ENCODE peak calls at places on chromosomes 6 and 20, in five cellular contexts. H is CD8-positive, alpha-beta T cell; A is stimulated activated CD8-positive, alpha-beta memory T cell treated with anti-CD3 and anti-CD28 coated beads, Interleukin-15, amount 100 ng/mL, for 1 hour; M is KBM-7; V is M059J. B is an unnamed sample.

GRCh38 chr20:33791959-33792597 is 19.1 kb upstream of the CHMP4B start:
- DNase-seq in H (peak), A (peak), V (no peak), M (peak), B (no peak)

GRCh38 chr6:22766979-22767378 is 197.6 kb downstream of the HDGFL1 start:
- DNase-seq in V (peak), M (no peak), A (no peak), H (no peak), B (no peak)

GRCh38 chr20:3616250-3616649 is 46.9 kb downstream of the GFRA4 start:
- DNase-seq in M (no peak), A (no peak), V (peak), H (no peak), B (no peak)

GRCh38 chr20:1894471-1894950 is 696 bp upstream of the SIRPA start:
- DNase-seq in A (no peak), H (no peak), M (no peak), V (peak), B (no peak)

GRCh38 chr6:6869084-6869483 is 238.7 kb upstream of the RREB1 start:
- DNase-seq in V (no peak), M (no peak), A (no peak), H (no peak), B (no peak)

GRCh38 chr6:36679043-36679821 is 718 bp downstream of the CDKN1A start:
- DNase-seq in V (peak), M (peak), A (no peak), H (no peak), B (no peak)

GRCh38 chr6:160634706-160635105 is 29.4 kb downstream of the LPA start:
- DNase-seq in M (no peak), A (no peak), V (no peak), H (no peak), B (peak)

GRCh38 chr20:63135411-63135810 is 80.5 kb downstream of the YTHDF1 start:
- DNase-seq in A (no peak), H (no peak), M (no peak), V (no peak), B (no peak)

GRCh38 chr6:106658469-106658868 is 29.1 kb downstream of the QRSL1 start:
- DNase-seq in H (no peak), A (no peak), M (no peak), V (peak), B (no peak)

GRCh38 chr6:148962854-148963515 is 216.2 kb downstream of the UST start:
- DNase-seq in V (no peak), H (no peak), A (no peak), M (no peak), B (no peak)

GRCh38 chr6:158002951-158003853 is 21.5 kb downstream of the SYNJ2 start:
- DNase-seq in H (no peak), V (peak), A (no peak), M (peak), B (no peak)

GRCh38 chr20:19376451-19376971 is 164.1 kb downstream of the SLC24A3 start:
- DNase-seq in H (no peak), M (no peak), V (no peak), A (no peak), B (no peak)

GRCh38 chr20:47876348-47877056 is 91.2 kb upstream of the SULF2 start:
- DNase-seq in M (no peak), A (no peak), V (peak), H (no peak), B (no peak)

GRCh38 chr20:20786428-20786827 is 74.0 kb upstream of the RALGAPA2 start:
- DNase-seq in A (no peak), V (no peak), H (no peak), M (peak), B (no peak)

GRCh38 chr6:10190042-10190441 is 224.8 kb downstream of the TFAP2A start:
- DNase-seq in A (no peak), H (no peak), V (peak), M (no peak), B (no peak)

GRCh38 chr6:46606318-46606717 is 46.3 kb downstream of the CYP39A1 start:
- DNase-seq in M (no peak), H (no peak), A (no peak), V (no peak), B (no peak)

GRCh38 chr20:22515264-22515663 is 69.1 kb downstream of the FOXA2 start:
- DNase-seq in V (no peak), M (no peak), A (no peak), H (no peak), B (no peak)

GRCh38 chr6:139984317-139984716 is 609.9 kb upstream of the CITED2 start:
- DNase-seq in M (no peak), A (no peak), V (no peak), H (no peak), B (no peak)

GRCh38 chr6:106700581-106700980 is 71.2 kb downstream of the QRSL1 start:
- DNase-seq in A (no peak), M (no peak), H (no peak), V (no peak), B (no peak)

GRCh38 chr6:111862727-111863126 is 10.5 kb downstream of the FYN start:
- DNase-seq in V (no peak), H (no peak), M (no peak), A (no peak), B (no peak)

GRCh38 chr20:59820204-59821041 is 113.0 kb downstream of the SYCP2 start:
- DNase-seq in M (no peak), V (peak), A (no peak), H (no peak), B (no peak)

GRCh38 chr6:162917506-162917905 is 189.7 kb downstream of the PACRG start:
- DNase-seq in V (no peak), H (no peak), A (no peak), M (no peak), B (no peak)

GRCh38 chr20:22836877-22837276 is 198.2 kb upstream of the SSTR4 start:
- DNase-seq in V (peak), H (no peak), A (no peak), M (no peak), B (no peak)

GRCh38 chr6:16473184-16473907 is 235.0 kb downstream of the GMPR start:
- DNase-seq in H (no peak), M (no peak), V (peak), A (no peak), B (no peak)

GRCh38 chr6:137870744-137871247 is 3.7 kb downstream of the TNFAIP3 start:
- DNase-seq in V (no peak), M (no peak), H (no peak), A (no peak), B (no peak)

GRCh38 chr6:22071655-22072054 is 225.2 kb downstream of the PRL start:
- DNase-seq in V (peak), H (no peak), M (no peak), A (no peak), B (no peak)

B was measured in T-helper 1 cell.